ENCODE peak calls at places on chromosomes 3 and 15, in five cellular contexts. One of them, this sample, is unnamed.

GRCh38 chr15:49843725-49844124 is 222.9 kb downstream of the DTWD1 start:
- DNase-seq in AG04450: no peak
- DNase-seq in omental fat pad: no peak
- DNase-seq in glutamatergic neuron: no peak
- DNase-seq in NB4: no peak
- DNase-seq in this sample: no peak

GRCh38 chr15:81000144-81000625 is 538 bp upstream of the TLNRD1 start:
- DNase-seq in omental fat pad: no peak
- DNase-seq in NB4: peak
- DNase-seq in AG04450: no peak
- DNase-seq in glutamatergic neuron: no peak
- DNase-seq in this sample: no peak

GRCh38 chr3:152318512-152318911 is 49.8 kb downstream of the MBNL1 start:
- DNase-seq in omental fat pad: no peak
- DNase-seq in glutamatergic neuron: no peak
- DNase-seq in NB4: no peak
- DNase-seq in AG04450: no peak
- DNase-seq in this sample: no peak

GRCh38 chr3:16315623-16316022 is 50.6 kb downstream of the OXNAD1 start:
- DNase-seq in glutamatergic neuron: no peak
- DNase-seq in AG04450: no peak
- DNase-seq in omental fat pad: no peak
- DNase-seq in NB4: no peak
- DNase-seq in this sample: no peak

GRCh38 chr15:96274698-96275097 is 55.8 kb upstream of the NR2F2 start:
- DNase-seq in NB4: no peak
- DNase-seq in glutamatergic neuron: no peak
- DNase-seq in AG04450: no peak
- DNase-seq in omental fat pad: no peak
- DNase-seq in this sample: no peak

GRCh38 chr3:115550285-115550741 is 73.0 kb upstream of the GAP43 start:
- DNase-seq in glutamatergic neuron: no peak
- DNase-seq in AG04450: peak
- DNase-seq in omental fat pad: no peak
- DNase-seq in NB4: no peak
- DNase-seq in this sample: no peak

GRCh38 chr15:58793862-58794261 is 22.8 kb downstream of the MINDY2 start:
- DNase-seq in glutamatergic neuron: no peak
- DNase-seq in NB4: no peak
- DNase-seq in AG04450: no peak
- DNase-seq in omental fat pad: no peak
- DNase-seq in this sample: no peak

GRCh38 chr15:33584797-33585196 is 274.0 kb downstream of the RYR3 start:
- DNase-seq in omental fat pad: no peak
- DNase-seq in glutamatergic neuron: no peak
- DNase-seq in NB4: no peak
- DNase-seq in AG04450: no peak
- DNase-seq in this sample: no peak

GRCh38 chr15:87967951-87968350 is 288.6 kb downstream of the NTRK3 start:
- DNase-seq in glutamatergic neuron: no peak
- DNase-seq in AG04450: no peak
- DNase-seq in NB4: no peak
- DNase-seq in omental fat pad: no peak
- DNase-seq in this sample: no peak

GRCh38 chr3:43286886-43287301 is 554 bp downstream of the SNRK start:
- DNase-seq in AG04450: no peak
- DNase-seq in omental fat pad: no peak
- DNase-seq in NB4: peak
- DNase-seq in glutamatergic neuron: peak
- DNase-seq in this sample: peak

GRCh38 chr3:122668930-122669730 is 11.5 kb upstream of the PARP14 start:
- DNase-seq in AG04450: peak
- DNase-seq in omental fat pad: no peak
- DNase-seq in glutamatergic neuron: no peak
- DNase-seq in NB4: peak
- DNase-seq in this sample: no peak

GRCh38 chr3:54133196-54133595 is 10.8 kb downstream of the CACNA2D3 start:
- DNase-seq in NB4: no peak
- DNase-seq in AG04450: no peak
- DNase-seq in omental fat pad: no peak
- DNase-seq in glutamatergic neuron: no peak
- DNase-seq in this sample: no peak

GRCh38 chr3:13880811-13881156 is 913 bp upstream of the WNT7A start:
- DNase-seq in NB4: no peak
- DNase-seq in glutamatergic neuron: no peak
- DNase-seq in omental fat pad: no peak
- DNase-seq in AG04450: no peak
- DNase-seq in this sample: no peak

GRCh38 chr3:69675773-69676660 is 63.2 kb upstream of the MITF start:
- DNase-seq in NB4: no peak
- DNase-seq in AG04450: no peak
- DNase-seq in glutamatergic neuron: no peak
- DNase-seq in omental fat pad: no peak
- DNase-seq in this sample: no peak

GRCh38 chr3:195855471-195856409 is 44.0 kb upstream of the MUC4 start:
- DNase-seq in glutamatergic neuron: no peak
- DNase-seq in AG04450: no peak
- DNase-seq in omental fat pad: no peak
- DNase-seq in NB4: no peak
- DNase-seq in this sample: no peak

DNA sequence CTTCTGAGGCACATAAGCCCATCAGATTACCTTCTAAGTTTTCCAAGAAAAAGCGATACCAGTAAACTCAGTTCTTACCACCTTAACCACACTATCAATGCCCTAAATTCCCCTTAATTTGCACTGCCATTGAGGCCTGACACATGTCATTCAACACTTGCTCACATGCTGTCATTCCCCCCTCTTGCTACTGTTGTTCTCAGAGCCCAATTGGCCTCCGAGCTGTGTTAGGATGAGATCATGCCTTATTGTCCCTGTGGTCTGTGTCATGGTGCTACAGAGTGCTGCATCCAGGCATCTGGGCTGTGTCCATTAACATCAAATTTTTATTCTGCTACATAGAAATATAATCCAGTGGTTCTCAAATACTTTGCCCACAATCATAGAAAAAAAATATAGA is 213.6 kb downstream of the SSR3 start:
- DNase-seq in NB4: no peak
- DNase-seq in AG04450: no peak
- DNase-seq in glutamatergic neuron: no peak
- DNase-seq in omental fat pad: no peak
- DNase-seq in this sample: no peak
- TF ChIP-seq CTCF in NB4: no peak
- TF ChIP-seq CTCF in AG04450: no peak
- TF ChIP-seq CTCF in glutamatergic neuron: no peak
- TF ChIP-seq CTCF in omental fat pad: no peak
- TF ChIP-seq CTCF in this sample: no peak

GRCh38 chr3:169058681-169059080 is 604.8 kb downstream of the MECOM start:
- DNase-seq in omental fat pad: no peak
- DNase-seq in AG04450: no peak
- DNase-seq in glutamatergic neuron: no peak
- DNase-seq in NB4: no peak
- DNase-seq in this sample: no peak

GRCh38 chr3:169060037-169060436 is 603.5 kb downstream of the MECOM start:
- DNase-seq in glutamatergic neuron: no peak
- DNase-seq in omental fat pad: no peak
- DNase-seq in NB4: no peak
- DNase-seq in AG04450: no peak
- DNase-seq in this sample: no peak
- TF ChIP-seq CTCF in glutamatergic neuron: no peak
- TF ChIP-seq CTCF in omental fat pad: no peak
- TF ChIP-seq CTCF in NB4: no peak
- TF ChIP-seq CTCF in AG04450: peak
- TF ChIP-seq CTCF in this sample: no peak

GRCh38 chr3:165854696-165855095 is 17.5 kb upstream of the BCHE start:
- DNase-seq in NB4: peak
- DNase-seq in glutamatergic neuron: no peak
- DNase-seq in omental fat pad: no peak
- DNase-seq in AG04450: no peak
- DNase-seq in this sample: no peak

GRCh38 chr3:165852710-165853109 is 15.5 kb upstream of the BCHE start:
- DNase-seq in glutamatergic neuron: no peak
- DNase-seq in NB4: no peak
- DNase-seq in omental fat pad: no peak
- DNase-seq in AG04450: no peak
- DNase-seq in this sample: no peak

GRCh38 chr3:165855581-165855980 is 18.4 kb upstream of the BCHE start:
- DNase-seq in AG04450: no peak
- DNase-seq in NB4: no peak
- DNase-seq in omental fat pad: no peak
- DNase-seq in glutamatergic neuron: no peak
- DNase-seq in this sample: no peak

DNA sequence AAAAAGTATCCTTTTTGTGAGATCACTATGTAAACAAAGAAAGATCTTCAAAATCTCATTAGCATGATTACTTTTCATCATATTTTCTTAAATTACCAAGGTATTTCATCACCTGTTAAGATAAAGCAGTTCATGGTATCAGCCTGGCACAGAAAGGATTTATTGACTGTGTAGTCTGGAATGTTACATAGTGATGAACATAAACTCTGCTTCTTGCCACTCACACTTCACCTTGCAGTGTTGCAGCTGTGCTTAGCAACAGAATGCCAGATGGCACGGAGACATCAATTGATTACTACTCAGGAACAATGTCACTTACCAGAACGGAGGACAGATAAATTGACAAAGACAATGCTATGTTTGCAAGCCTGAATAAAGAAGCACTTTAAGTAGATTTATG is 14.9 kb upstream of the BCHE start:
- DNase-seq in omental fat pad: no peak
- DNase-seq in NB4: no peak
- DNase-seq in glutamatergic neuron: peak
- DNase-seq in AG04450: no peak
- DNase-seq in this sample: no peak
- TF ChIP-seq CTCF in omental fat pad: no peak
- TF ChIP-seq CTCF in NB4: no peak
- TF ChIP-seq CTCF in glutamatergic neuron: no peak
- TF ChIP-seq CTCF in AG04450: no peak
- TF ChIP-seq CTCF in this sample: no peak

GRCh38 chr3:52535411-52536111 is 844 bp upstream of the UQCC5 start:
- DNase-seq in AG04450: no peak
- DNase-seq in omental fat pad: no peak
- DNase-seq in NB4: no peak
- DNase-seq in glutamatergic neuron: no peak
- DNase-seq in this sample: peak

GRCh38 chr3:52534281-52535183 is 875 bp upstream of the NT5DC2 start:
- DNase-seq in omental fat pad: no peak
- DNase-seq in NB4: peak
- DNase-seq in AG04450: no peak
- DNase-seq in glutamatergic neuron: no peak
- DNase-seq in this sample: peak

GRCh38 chr3:52532838-52533622 is 627 bp downstream of the NT5DC2 start:
- DNase-seq in glutamatergic neuron: peak
- DNase-seq in AG04450: no peak
- DNase-seq in NB4: peak
- DNase-seq in omental fat pad: no peak
- DNase-seq in this sample: peak

GRCh38 chr3:52532517-52532837 is 1.2 kb downstream of the NT5DC2 start:
- DNase-seq in NB4: peak
- DNase-seq in glutamatergic neuron: no peak
- DNase-seq in omental fat pad: no peak
- DNase-seq in AG04450: no peak
- DNase-seq in this sample: peak

GRCh38 chr3:52533623-52534280 is at the start of gene NT5DC2:
- DNase-seq in NB4: peak
- DNase-seq in AG04450: no peak
- DNase-seq in glutamatergic neuron: peak
- DNase-seq in omental fat pad: no peak
- DNase-seq in this sample: peak
- TF ChIP-seq CTCF in NB4: no peak
- TF ChIP-seq CTCF in AG04450: no peak
- TF ChIP-seq CTCF in glutamatergic neuron: no peak
- TF ChIP-seq CTCF in omental fat pad: no peak
- TF ChIP-seq CTCF in this sample: no peak

DNA sequence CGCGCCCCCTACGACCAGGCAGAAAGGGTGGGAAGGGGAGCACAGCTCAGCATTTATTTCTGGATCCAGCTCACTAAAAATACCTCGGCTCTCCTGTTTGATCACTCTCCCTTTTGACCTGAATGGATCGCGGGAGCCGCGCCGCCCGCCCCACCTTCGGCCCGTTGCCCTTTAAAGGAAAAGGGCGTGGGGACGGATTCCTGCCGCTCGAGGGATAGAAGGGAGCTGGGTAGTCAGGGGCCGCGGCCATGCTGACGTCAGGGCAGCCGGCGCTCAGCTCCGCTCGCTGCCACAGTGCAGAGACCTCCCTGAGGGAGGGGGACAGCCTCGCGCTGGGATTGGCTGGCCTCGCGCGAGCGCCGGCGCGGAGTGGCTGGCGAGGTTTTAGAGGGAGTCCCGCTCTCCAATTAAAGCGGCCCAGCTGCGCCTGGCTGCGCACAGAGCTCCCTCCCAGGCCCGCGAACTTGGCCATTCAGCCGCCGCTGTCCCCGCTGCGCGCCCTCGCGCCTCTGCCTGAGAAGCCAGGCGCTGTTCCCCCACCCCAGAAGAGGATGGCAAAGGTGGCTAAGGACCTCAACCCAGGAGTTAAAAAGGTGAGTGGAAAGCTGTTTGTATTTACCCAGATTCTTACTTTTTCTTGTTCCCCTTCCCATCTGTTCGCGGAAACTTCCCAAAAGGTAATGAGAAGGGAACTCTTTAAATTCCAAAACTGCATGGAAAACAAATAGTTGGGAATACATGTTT is at the start of gene LMCD1:
- DNase-seq in omental fat pad: peak
- DNase-seq in AG04450: peak
- DNase-seq in NB4: no peak
- DNase-seq in glutamatergic neuron: peak
- DNase-seq in this sample: peak
- TF ChIP-seq CTCF in omental fat pad: no peak
- TF ChIP-seq CTCF in AG04450: peak
- TF ChIP-seq CTCF in NB4: no peak
- TF ChIP-seq CTCF in glutamatergic neuron: no peak
- TF ChIP-seq CTCF in this sample: no peak

GRCh38 chr15:69475769-69476358 is 23.2 kb downstream of the RPLP1 start:
- DNase-seq in NB4: peak
- DNase-seq in AG04450: no peak
- DNase-seq in glutamatergic neuron: peak
- DNase-seq in omental fat pad: peak
- DNase-seq in this sample: peak
- TF ChIP-seq CTCF in NB4: peak
- TF ChIP-seq CTCF in AG04450: peak
- TF ChIP-seq CTCF in glutamatergic neuron: peak
- TF ChIP-seq CTCF in omental fat pad: no peak
- TF ChIP-seq CTCF in this sample: peak